ENCODE peak calls at places on chromosomes 13 and 19, in four cellular contexts. R, W, A and I are unnamed samples.

GRCh38 chr13:25352230-25352629 is 19.5 kb upstream of the ATP8A2 start:
- DNase-seq in R (no peak), W (no peak), A (no peak), I (no peak)

GRCh38 chr19:14505488-14506239 is 9.7 kb upstream of the GIPC1 start:
- DNase-seq in R (peak; percentile 83), W (peak; percentile 90), A (peak; percentile 87), I (peak; percentile 82)

GRCh38 chr13:99982741-99983400 is 1.3 kb downstream of the ZIC2 start:
- DNase-seq in R (no peak), W (no peak), A (no peak), I (peak; percentile 40)

GRCh38 chr13:109720758-109721184 is 65.6 kb downstream of the IRS2 start:
- DNase-seq in R (no peak), W (no peak), A (no peak), I (no peak)

GRCh38 chr13:48853381-48854102 is 122.2 kb upstream of the FNDC3A start:
- DNase-seq in R (peak; percentile 18), W (no peak), A (no peak), I (peak; percentile 42)

GRCh38 chr13:75384881-75385707 is 96.9 kb downstream of the TBC1D4 start:
- DNase-seq in R (no peak), W (no peak), A (no peak), I (no peak)

GRCh38 chr19:55406869-55407624 is 541 bp downstream of the UBE2S start:
- DNase-seq in R (peak; percentile 34), W (no peak), A (no peak), I (peak; percentile 58)

GRCh38 chr19:42114412-42114811 is 17.8 kb downstream of the POU2F2 start:
- DNase-seq in R (no peak), W (peak; percentile 55), A (no peak), I (no peak)

GRCh38 chr19:8079988-8080387 is 27.4 kb downstream of the CCL25 start:
- DNase-seq in R (no peak), W (no peak), A (no peak), I (no peak)

GRCh38 chr13:113584870-113585671 is 518 bp downstream of the TFDP1 start:
- DNase-seq in R (no peak), W (peak; percentile 23), A (no peak), I (peak; percentile 58)

GRCh38 chr13:110209950-110210603 is 96.9 kb downstream of the COL4A1 start:
- DNase-seq in R (no peak), W (no peak), A (no peak), I (no peak)

GRCh38 chr19:2253106-2254051 is 2.8 kb downstream of the JSRP1 start:
- DNase-seq in R (no peak), W (peak; percentile 79), A (no peak), I (peak; percentile 55)

GRCh38 chr13:91346848-91347211 is 657 bp upstream of the MIR17HG start:
- DNase-seq in R (no peak), W (peak; percentile 38), A (no peak), I (peak; percentile 72)

GRCh38 chr19:10797078-10797477 is 38.9 kb downstream of the TMED1 start:
- DNase-seq in R (no peak), W (no peak), A (no peak), I (peak; percentile 81)

GRCh38 chr19:3868770-3869456 is at the start of gene ZFR2:
- DNase-seq in R (no peak), W (peak; percentile 78), A (no peak), I (no peak)

GRCh38 chr13:30810261-30810701 is 74.9 kb downstream of the ALOX5AP start:
- DNase-seq in R (no peak), W (no peak), A (no peak), I (no peak)

GRCh38 chr19:29542776-29543175 is 17.0 kb downstream of the VSTM2B start:
- DNase-seq in R (no peak), W (peak; percentile 14), A (no peak), I (no peak)

GRCh38 chr13:98083507-98083906 is 59.4 kb upstream of the FARP1 start:
- DNase-seq in R (peak; percentile 96), W (no peak), A (peak; percentile 38), I (no peak)

GRCh38 chr13:100314132-100314910 is 225.4 kb downstream of the PCCA start:
- DNase-seq in R (no peak), W (no peak), A (no peak), I (no peak)

GRCh38 chr19:33193864-33194362 is at the start of gene LRP3:
- DNase-seq in R (peak; percentile 20), W (no peak), A (peak; percentile 24), I (no peak)

GRCh38 chr19:49534632-49535385 is 7.0 kb downstream of the RCN3 start:
- DNase-seq in R (no peak), W (no peak), A (no peak), I (no peak)

GRCh38 chr13:44230736-44231135 is 142.9 kb upstream of the SERP2 start:
- DNase-seq in R (peak; percentile 42), W (no peak), A (no peak), I (no peak)

GRCh38 chr19:43726736-43727592 is 11.1 kb downstream of the IRGC start:
- DNase-seq in R (peak; percentile 18), W (no peak), A (no peak), I (no peak)

GRCh38 chr13:113651511-113652403 is 6.2 kb downstream of the ATP4B start:
- DNase-seq in R (no peak), W (no peak), A (no peak), I (no peak)

GRCh38 chr19:36685835-36686234 is 1.6 kb upstream of the ZNF567 start:
- DNase-seq in R (no peak), W (no peak), A (no peak), I (no peak)

GRCh38 chr19:27793128-27793643 is 1419.8 kb downstream of the UQCRFS1 start:
- DNase-seq in R (peak; percentile 75), W (peak; percentile 96), A (peak; percentile 88), I (peak; percentile 89)

GRCh38 chr19:51803965-51804364 is 9.0 kb downstream of the FPR3 start:
- DNase-seq in R (no peak), W (no peak), A (no peak), I (no peak)

GRCh38 chr19:4597975-4598671 is 38.6 kb upstream of the SEMA6B start:
- DNase-seq in R (no peak), W (peak; percentile 83), A (peak; percentile 69), I (peak; percentile 55)

GRCh38 chr13:28628250-28628649 is 30.7 kb upstream of the POMP start:
- DNase-seq in R (no peak), W (no peak), A (no peak), I (no peak)

GRCh38 chr13:75145926-75146325 is 336.0 kb downstream of the TBC1D4 start:
- DNase-seq in R (peak; percentile 17), W (no peak), A (no peak), I (no peak)

GRCh38 chr13:47621931-47622330 is 379.1 kb downstream of the SUCLA2 start:
- DNase-seq in R (no peak), W (no peak), A (no peak), I (no peak)

GRCh38 chr13:26024558-26024957 is 27.3 kb downstream of the SHISA2 start:
- DNase-seq in R (no peak), W (no peak), A (no peak), I (no peak)

GRCh38 chr19:35585844-35586243 is at the start of gene PMIS2:
- DNase-seq in R (no peak), W (peak; percentile 65), A (no peak), I (no peak)

GRCh38 chr13:93847162-93847561 is 620.6 kb downstream of the GPC6 start:
- DNase-seq in R (peak; percentile 42), W (no peak), A (no peak), I (no peak)

GRCh38 chr19:484494-484893 is 11.8 kb upstream of the MADCAM1 start:
- DNase-seq in R (no peak), W (no peak), A (no peak), I (no peak)

GRCh38 chr13:49561064-49561410 is 24.3 kb downstream of the RCBTB1 start:
- DNase-seq in R (no peak), W (no peak), A (no peak), I (no peak)

GRCh38 chr19:47228937-47229673 is 1.9 kb downstream of the BBC3 start:
- DNase-seq in R (peak; percentile 57), W (no peak), A (no peak), I (peak; percentile 55)

GRCh38 chr13:59398127-59398526 is 765.6 kb downstream of the DIAPH3 start:
- DNase-seq in R (no peak), W (no peak), A (no peak), I (no peak)

GRCh38 chr13:75518439-75519088 is 19.1 kb downstream of the COMMD6 start:
- DNase-seq in R (no peak), W (no peak), A (no peak), I (no peak)